ENCODE peak calls at places on chromosomes 5 and 9, in seven cellular contexts. B, H, Q, V, C, L and W are unnamed samples.

GRCh38 chr5:153352685-153353219 is 137.7 kb upstream of the GRIA1 start:
- DNase-seq in V (no peak), C (no peak), B (peak), L (no peak), H (peak), Q (no peak), W (no peak)

GRCh38 chr5:180139731-180140626 is 68.4 kb upstream of the RNF130 start:
- DNase-seq in H (no peak), Q (no peak), B (no peak), L (no peak), C (no peak), V (no peak), W (no peak)

GRCh38 chr9:98256632-98257218 is 1.3 kb upstream of the TBC1D2 start:
- DNase-seq in H (peak), Q (peak), C (no peak), L (no peak), V (peak), B (peak), W (no peak)

GRCh38 chr9:36991516-36992134 is 42.4 kb downstream of the PAX5 start:
- DNase-seq in Q (peak), L (no peak), B (peak), C (no peak), H (peak), V (no peak), W (no peak)

GRCh38 chr9:136334541-136334940 is 7.2 kb downstream of the GPSM1 start:
- DNase-seq in Q (no peak), V (no peak), B (no peak), L (no peak), H (no peak), C (no peak), W (no peak)

GRCh38 chr5:31049461-31049860 is 144.0 kb upstream of the CDH6 start:
- DNase-seq in C (no peak), B (no peak), Q (no peak), V (no peak), L (no peak), H (no peak), W (no peak)

GRCh38 chr9:36063804-36064447 is 27.2 kb downstream of the RECK start:
- DNase-seq in H (no peak), B (no peak), L (no peak), C (no peak), Q (no peak), V (no peak), W (no peak)

GRCh38 chr5:138656916-138657315 is 81.7 kb upstream of the HSPA9 start:
- DNase-seq in C (no peak), H (no peak), B (no peak), Q (no peak), L (no peak), V (no peak), W (no peak)

GRCh38 chr9:34647651-34648050 is 1.2 kb downstream of the GALT start:
- DNase-seq in H (no peak), V (no peak), Q (no peak), C (no peak), L (no peak), B (no peak), W (no peak)

GRCh38 chr5:134006119-134006514 is 1.3 kb upstream of the VDAC1 start:
- DNase-seq in B (no peak), H (no peak), C (no peak), V (no peak), L (no peak), Q (no peak), W (no peak)

GRCh38 chr9:124248992-124249391 is 8.8 kb upstream of the NEK6 start:
- DNase-seq in Q (no peak), C (no peak), H (no peak), V (no peak), B (no peak), L (no peak), W (no peak)

GRCh38 chr9:134970198-134970597 is 52.5 kb upstream of the FCN1 start:
- DNase-seq in Q (no peak), V (no peak), L (no peak), H (no peak), C (no peak), B (no peak), W (no peak)

GRCh38 chr5:142151436-142152382 is 43.1 kb downstream of the NDFIP1 start:
- DNase-seq in H (peak), V (peak), B (peak), C (no peak), Q (peak), L (peak), W (no peak)

GRCh38 chr5:6482735-6483134 is 34.1 kb downstream of the UBE2QL1 start:
- DNase-seq in V (no peak), B (no peak), H (no peak), C (no peak), L (no peak), Q (no peak), W (no peak)

GRCh38 chr9:4923580-4924544 is 61.2 kb upstream of the JAK2 start:
- DNase-seq in B (no peak), Q (peak), H (no peak), C (no peak), L (no peak), V (no peak), W (no peak)

GRCh38 chr5:96321371-96321770 is 111.7 kb downstream of the PCSK1 start:
- DNase-seq in L (no peak), V (no peak), Q (no peak), H (no peak), C (no peak), B (no peak), W (no peak)

GRCh38 chr9:112731971-112732370 is 14.1 kb upstream of the INIP start:
- DNase-seq in C (no peak), H (no peak), V (no peak), B (no peak), L (no peak), Q (no peak), W (no peak)

GRCh38 chr9:9003184-9003583 is 1203.6 kb upstream of the DMAC1 start:
- DNase-seq in Q (peak), V (no peak), B (peak), C (no peak), L (no peak), H (no peak), W (no peak)

GRCh38 chr5:1118231-1118698 is 6.4 kb upstream of the SLC12A7 start:
- DNase-seq in L (no peak), Q (no peak), B (no peak), V (no peak), C (peak), H (no peak), W (no peak)

GRCh38 chr5:154390096-154390495 is 55.7 kb upstream of the SAP30L start:
- DNase-seq in L (no peak), V (no peak), C (no peak), H (no peak), Q (no peak), B (no peak), W (no peak)

GRCh38 chr5:94025788-94026473 is 284.5 kb upstream of the POU5F2 start:
- DNase-seq in V (no peak), Q (no peak), H (no peak), B (peak), L (no peak), C (no peak), W (no peak)

GRCh38 chr5:77302247-77302646 is 91.8 kb downstream of the PDE8B start:
- DNase-seq in Q (no peak), H (no peak), B (no peak), C (no peak), L (no peak), V (no peak), W (no peak)

GRCh38 chr5:135242021-135242480 is 157.0 kb downstream of the MACROH2A1 start:
- DNase-seq in V (no peak), C (no peak), H (no peak), L (no peak), Q (no peak), B (no peak), W (no peak)

GRCh38 chr5:135745897-135746500 is 88.5 kb upstream of the SLC25A48 start:
- DNase-seq in C (no peak), V (no peak), Q (no peak), B (no peak), H (no peak), L (no peak), W (no peak)

GRCh38 chr5:32223972-32224608 is 50.0 kb upstream of the GOLPH3 start:
- DNase-seq in C (no peak), L (no peak), V (no peak), B (no peak), H (no peak), Q (no peak), W (no peak)

GRCh38 chr5:32990593-32991415 is 279.7 kb downstream of the NPR3 start:
- DNase-seq in H (no peak), L (no peak), V (no peak), B (no peak), C (no peak), Q (no peak), W (no peak)

GRCh38 chr9:123191260-123191659 is 77.1 kb downstream of the STRBP start:
- DNase-seq in L (no peak), C (no peak), Q (no peak), B (no peak), H (no peak), V (no peak), W (no peak)

GRCh38 chr5:169091396-169091980 is 209.5 kb downstream of the SLIT3 start:
- DNase-seq in Q (no peak), L (no peak), H (no peak), C (no peak), V (no peak), B (no peak), W (no peak)

GRCh38 chr9:95570646-95571045 is 53.9 kb upstream of the PTCH1 start:
- DNase-seq in H (no peak), B (peak), V (no peak), Q (no peak), L (no peak), C (no peak), W (no peak)

GRCh38 chr5:166724284-166724683 is 1567.2 kb upstream of the WWC1 start:
- DNase-seq in Q (no peak), H (no peak), L (no peak), V (no peak), B (no peak), C (no peak), W (no peak)

GRCh38 chr5:125412051-125412560 is 665.7 kb upstream of the ZNF608 start:
- DNase-seq in L (no peak), Q (no peak), H (no peak), C (no peak), B (no peak), V (no peak), W (no peak)

GRCh38 chr5:126884269-126884819 is 107.4 kb downstream of the LMNB1 start:
- DNase-seq in V (no peak), H (no peak), C (no peak), L (no peak), Q (no peak), B (no peak), W (no peak)

GRCh38 chr5:116669261-116670049 is 94.8 kb upstream of the SEMA6A start:
- DNase-seq in H (no peak), V (no peak), Q (no peak), C (no peak), B (no peak), L (no peak), W (peak)

GRCh38 chr5:1380011-1380817 is 35.3 kb upstream of the CLPTM1L start:
- DNase-seq in Q (peak), V (peak), L (no peak), C (peak), B (peak), H (peak), W (peak)

GRCh38 chr5:62212648-62213047 is 93.4 kb upstream of the KIF2A start:
- DNase-seq in C (no peak), H (no peak), Q (no peak), L (no peak), B (no peak), V (no peak), W (no peak)

GRCh38 chr5:77225531-77225930 is 15.1 kb downstream of the PDE8B start:
- DNase-seq in B (no peak), Q (no peak), L (no peak), C (no peak), V (no peak), H (no peak), W (no peak)